ENCODE peak calls at places on chromosomes 4 and X, in nine cellular contexts. B, X, F, R, D, T, E, Q and W are unnamed samples.

GRCh38 chr4:72302981-72303704 is 265.9 kb downstream of the ADAMTS3 start:
- DNase-seq in B (peak), X (peak), F (no peak), R (no peak), D (peak), T (no peak), E (no peak), Q (peak), W (no peak)

GRCh38 chr4:138308421-138308820 is 66.3 kb upstream of the SLC7A11 start:
- DNase-seq in B (peak), X (peak), F (no peak), R (no peak), D (no peak), T (no peak), E (no peak), Q (peak), W (no peak)

GRCh38 chr4:43990968-43991367 is 457.6 kb downstream of the KCTD8 start:
- DNase-seq in B (no peak), X (no peak), F (no peak), R (no peak), D (no peak), T (no peak), E (no peak), Q (no peak), W (no peak)

GRCh38 chr4:5018603-5019002 is 655 bp downstream of the CYTL1 start:
- DNase-seq in B (no peak), X (no peak), F (no peak), R (no peak), D (no peak), T (no peak), E (no peak), Q (no peak), W (no peak)

GRCh38 chr4:84237008-84237407 is 262.1 kb downstream of the NKX6-1 start:
- DNase-seq in B (peak), X (peak), F (no peak), R (no peak), D (no peak), T (no peak), E (no peak), Q (no peak), W (no peak)

GRCh38 chrX:95382799-95383198 is 1301.8 kb upstream of the DIAPH2 start:
- DNase-seq in B (peak), X (peak), F (no peak), R (no peak), D (peak), T (no peak), E (no peak), Q (no peak), W (no peak)

GRCh38 chr4:117420966-117421365 is 335.6 kb upstream of the TRAM1L1 start:
- DNase-seq in B (no peak), X (no peak), F (no peak), R (no peak), D (no peak), T (no peak), E (no peak), Q (no peak), W (no peak)

GRCh38 chr4:48337726-48338125 is 3.6 kb upstream of the SLAIN2 start:
- DNase-seq in B (no peak), X (no peak), F (no peak), R (no peak), D (no peak), T (no peak), E (no peak), Q (no peak), W (no peak)

GRCh38 chrX:49029876-49030275 is 13.3 kb downstream of the TFE3 start:
- DNase-seq in B (no peak), X (no peak), F (no peak), R (no peak), D (no peak), T (peak), E (no peak), Q (no peak), W (no peak)